ENCODE peak calls at places on chromosome 5, in eight cellular contexts. L is pons; Q is SK-N-MC; A is GM23338; Y is NCI-H69; K is PC-9; M is NT2/D1; O is activated naive CD8-positive, alpha-beta T cell treated with anti-CD3 and anti-CD28 coated beads, Interleukin-2, amount 50 U/mL, for 24 hours. C is an unnamed sample.
A peak's percentile ranks its signal among the peaks of the same experiment; 100 is the strongest.

GRCh38 chr5:76714771-76715483 is 999 bp upstream of the F2R start:
- DNase-seq in K (peak; percentile 14), M (no peak), A (peak; percentile 76), O (peak; percentile 22), L (no peak), Q (peak; percentile 66), Y (peak; percentile 55), C (peak; percentile 23)

GRCh38 chr5:54516051-54516645 is 1.4 kb upstream of the SNX18 start:
- DNase-seq in Y (peak; percentile 83), L (peak; percentile 14), K (no peak), M (no peak), Q (no peak), O (no peak), A (no peak), C (no peak)

GRCh38 chr5:171335616-171336015 is 26.6 kb downstream of the TLX3 start:
- DNase-seq in K (no peak), Y (peak; percentile 46), L (no peak), A (no peak), M (no peak), Q (no peak), O (no peak), C (no peak)

GRCh38 chr5:176180339-176180738 is 57.9 kb upstream of the SIMC1 start:
- DNase-seq in A (no peak), Q (no peak), Y (peak; percentile 27), O (no peak), M (no peak), L (peak; percentile 8), K (no peak), C (no peak)

GRCh38 chr5:175686826-175687225 is 29.0 kb downstream of the HRH2 start:
- DNase-seq in Y (no peak), A (no peak), K (no peak), M (no peak), L (no peak), Q (no peak), O (no peak), C (no peak)

GRCh38 chr5:36613241-36613640 is 6.8 kb downstream of the SLC1A3 start:
- DNase-seq in M (no peak), L (no peak), Q (no peak), O (no peak), K (no peak), Y (no peak), A (no peak), C (peak; percentile 16)

GRCh38 chr5:16579142-16579541 is 37.7 kb downstream of the RETREG1 start:
- DNase-seq in L (peak; percentile 88), Q (no peak), M (no peak), A (no peak), O (no peak), Y (peak; percentile 95), K (no peak), C (no peak)

GRCh38 chr5:141825836-141826560 is 52.2 kb downstream of the PCDH1 start:
- DNase-seq in O (no peak), M (no peak), L (peak; percentile 64), K (no peak), Y (peak; percentile 22), A (peak; percentile 82), Q (no peak), C (no peak)

GRCh38 chr5:92560698-92561361 is 1020.2 kb downstream of the NR2F1-AS1 start:
- DNase-seq in O (no peak), Y (peak; percentile 87), A (peak; percentile 61), M (peak; percentile 0), Q (peak; percentile 77), L (no peak), K (no peak), C (no peak)

GRCh38 chr5:96582343-96582742 is 79.8 kb upstream of the CAST start:
- DNase-seq in O (no peak), Q (no peak), A (no peak), Y (peak; percentile 98), K (no peak), L (no peak), M (no peak), C (no peak)

GRCh38 chr5:139752506-139753350 is 42.9 kb upstream of the PSD2 start:
- DNase-seq in O (no peak), Q (no peak), L (no peak), A (no peak), Y (peak; percentile 91), M (no peak), K (no peak), C (no peak)

GRCh38 chr5:143247134-143247815 is 156.2 kb downstream of the NR3C1 start:
- DNase-seq in K (no peak), Y (no peak), A (no peak), M (no peak), O (no peak), L (no peak), Q (no peak), C (no peak)

GRCh38 chr5:164002214-164002613 is 496.8 kb downstream of the MAT2B start:
- DNase-seq in K (no peak), A (peak; percentile 26), L (no peak), Q (no peak), O (no peak), M (no peak), Y (peak; percentile 48), C (no peak)

GRCh38 chr5:83540105-83540504 is 68.6 kb downstream of the VCAN start:
- DNase-seq in Y (no peak), L (no peak), M (no peak), A (no peak), Q (no peak), K (no peak), O (no peak), C (no peak)

GRCh38 chr5:135830384-135831275 is 3.8 kb upstream of the SLC25A48 start:
- DNase-seq in O (no peak), A (no peak), Y (no peak), M (no peak), K (no peak), L (no peak), Q (no peak), C (no peak)

GRCh38 chr5:117657591-117657990 is 1083.0 kb upstream of the SEMA6A start:
- DNase-seq in A (no peak), M (no peak), Y (peak; percentile 96), L (no peak), O (no peak), K (no peak), Q (no peak), C (no peak)

GRCh38 chr5:147935032-147935431 is 28.7 kb upstream of the C5orf46 start:
- DNase-seq in O (no peak), L (peak; percentile 69), M (no peak), Q (peak; percentile 40), A (peak; percentile 82), Y (peak; percentile 87), K (peak; percentile 26), C (peak; percentile 91)

C was measured in HT-29.